ENCODE peak calls at places on chromosome 3, in six cellular contexts. C is fibroblast of mammary gland, M is hippocampal formation, D is PC-3, S is EL, G is transverse colon. E is an unnamed sample.

GRCh38 chr3:127769284-127770081 is 52.8 kb downstream of the MGLL start:
- DNase-seq in C (no peak), M (no peak), D (no peak), S (no peak), G (no peak), E (no peak)

GRCh38 chr3:4409415-4409814 is 57.7 kb downstream of the SUMF1 start:
- DNase-seq in C (no peak), M (no peak), D (no peak), S (no peak), G (no peak), E (no peak)

GRCh38 chr3:37249717-37250116 is 75.3 kb upstream of the LRRFIP2 start:
- DNase-seq in C (peak), M (no peak), D (peak), S (no peak), G (no peak), E (no peak)

GRCh38 chr3:194322701-194323174 is 28.4 kb downstream of the CPN2 start:
- DNase-seq in C (peak), M (no peak), D (peak), S (peak), G (no peak), E (no peak)

GRCh38 chr3:36444909-36445308 is 64.6 kb downstream of the STAC start:
- DNase-seq in C (peak), M (no peak), D (peak), S (peak), G (no peak), E (no peak)

GRCh38 chr3:182979719-182980191 is 583 bp downstream of the DCUN1D1 start:
- DNase-seq in C (no peak), M (peak), D (peak), S (peak), G (peak), E (peak)

GRCh38 chr3:129211772-129212171 is 28.1 kb upstream of the CNBP start:
- DNase-seq in C (peak), M (no peak), D (peak), S (peak), G (peak), E (no peak)

GRCh38 chr3:32403663-32404062 is 12.0 kb downstream of the CMTM7 start:
- DNase-seq in C (no peak), M (no peak), D (no peak), S (no peak), G (no peak), E (no peak)

GRCh38 chr3:189168711-189169110 is 3.1 kb upstream of the TPRG1 start:
- DNase-seq in C (no peak), M (no peak), D (no peak), S (no peak), G (no peak), E (no peak)

GRCh38 chr3:49199900-49200281 is 28.5 kb downstream of the KLHDC8B start:
- DNase-seq in C (peak), M (no peak), D (no peak), S (no peak), G (no peak), E (no peak)

GRCh38 chr3:126212629-126213375 is 32.4 kb upstream of the ALDH1L1 start:
- DNase-seq in C (peak), M (no peak), D (peak), S (peak), G (peak), E (no peak)

GRCh38 chr3:155876037-155876436 is 5.6 kb downstream of the GMPS start:
- DNase-seq in C (no peak), M (no peak), D (no peak), S (no peak), G (no peak), E (no peak)

GRCh38 chr3:125172346-125172745 is 40.2 kb downstream of the SLC12A8 start:
- DNase-seq in C (no peak), M (no peak), D (no peak), S (no peak), G (no peak), E (no peak)

GRCh38 chr3:12752803-12753202 is 6.3 kb downstream of the TMEM40 start:
- DNase-seq in C (no peak), M (no peak), D (peak), S (peak), G (no peak), E (peak)

GRCh38 chr3:4174760-4175159 is 128.4 kb upstream of the SETMAR start:
- DNase-seq in C (no peak), M (no peak), D (no peak), S (no peak), G (peak), E (no peak)

GRCh38 chr3:46349484-46350261 is 4.2 kb upstream of the CCR2 start:
- DNase-seq in C (no peak), M (no peak), D (no peak), S (no peak), G (no peak), E (no peak)

GRCh38 chr3:65618599-65618998 is 420.1 kb downstream of the MAGI1 start:
- DNase-seq in C (no peak), M (no peak), D (no peak), S (no peak), G (no peak), E (no peak)

GRCh38 chr3:114624676-114625181 is 330.9 kb downstream of the TIGIT start:
- DNase-seq in C (peak), M (peak), D (peak), S (peak), G (peak), E (no peak)

GRCh38 chr3:101377796-101378195 is 57.4 kb upstream of the IMPG2 start:
- DNase-seq in C (no peak), M (no peak), D (no peak), S (no peak), G (no peak), E (no peak)

GRCh38 chr3:174169736-174170135 is 689.4 kb upstream of the NAALADL2 start:
- DNase-seq in C (no peak), M (no peak), D (no peak), S (no peak), G (no peak), E (no peak)